ENCODE peak calls at places on chromosome 15, in nine cellular contexts. O is OCI-LY7, A is fibroblast of lung, I is upper lobe of right lung, Y is GM06990, S is kidney epithelial cell, N is cardiac muscle cell, H is heart right ventricle, Q is NB4. G is an unnamed sample.

GRCh38 chr15:36591534-36592411 is 12.3 kb downstream of the CDIN1 start:
- DNase-seq in O (no peak), A (peak), I (no peak), Y (no peak), S (no peak), N (no peak), H (no peak), Q (no peak), G (no peak)

GRCh38 chr15:58285921-58286278 is 145.9 kb upstream of the LIPC start:
- DNase-seq in O (no peak), A (no peak), I (no peak), Y (no peak), S (no peak), N (no peak), H (no peak), Q (no peak), G (no peak)

GRCh38 chr15:40094156-40094555 is 14.5 kb downstream of the BMF start:
- DNase-seq in O (no peak), A (no peak), I (peak), Y (no peak), S (no peak), N (no peak), H (no peak), Q (no peak), G (no peak)

GRCh38 chr15:75661779-75662140 is 14.0 kb downstream of the SNX33 start:
- DNase-seq in O (no peak), A (no peak), I (no peak), Y (no peak), S (no peak), N (no peak), H (no peak), Q (no peak), G (no peak)

GRCh38 chr15:78991476-78991875 is 46.6 kb upstream of the CTSH start:
- DNase-seq in O (no peak), A (peak), I (no peak), Y (no peak), S (no peak), N (no peak), H (no peak), Q (no peak), G (no peak)

GRCh38 chr15:74988007-74988800 is 7.2 kb upstream of the SCAMP5 start:
- DNase-seq in O (peak), A (peak), I (no peak), Y (no peak), S (no peak), N (peak), H (no peak), Q (peak), G (no peak)

GRCh38 chr15:33086500-33087141 is 107.9 kb downstream of the FMN1 start:
- DNase-seq in O (peak), A (peak), I (no peak), Y (no peak), S (no peak), N (peak), H (no peak), Q (peak), G (no peak)

GRCh38 chr15:45097466-45097865 is 16.5 kb downstream of the DUOX2 start:
- DNase-seq in O (no peak), A (no peak), I (peak), Y (no peak), S (no peak), N (no peak), H (no peak), Q (no peak), G (no peak)

GRCh38 chr15:54859982-54860381 is 336.8 kb downstream of the RSL24D1 start:
- DNase-seq in O (no peak), A (no peak), I (no peak), Y (no peak), S (no peak), N (no peak), H (no peak), Q (no peak), G (no peak)

GRCh38 chr15:41546846-41547786 is 3.1 kb upstream of the RPAP1 start:
- DNase-seq in O (no peak), A (peak), I (no peak), Y (no peak), S (no peak), N (no peak), H (no peak), Q (no peak), G (no peak)

GRCh38 chr15:70492240-70493177 is 270.8 kb downstream of the UACA start:
- DNase-seq in O (peak), A (peak), I (peak), Y (peak), S (peak), N (no peak), H (peak), Q (peak), G (peak)

GRCh38 chr15:67173786-67174185 is 80.7 kb downstream of the AAGAB start:
- DNase-seq in O (no peak), A (no peak), I (peak), Y (no peak), S (no peak), N (no peak), H (no peak), Q (no peak), G (no peak)

GRCh38 chr15:28129261-28129848 is 30.2 kb upstream of the OCA2 start:
- DNase-seq in O (no peak), A (no peak), I (no peak), Y (no peak), S (no peak), N (no peak), H (no peak), Q (no peak), G (no peak)

GRCh38 chr15:93862791-93863190 is 368.6 kb upstream of the MCTP2 start:
- DNase-seq in O (no peak), A (no peak), I (no peak), Y (no peak), S (no peak), N (no peak), H (no peak), Q (peak), G (no peak)

DNA sequence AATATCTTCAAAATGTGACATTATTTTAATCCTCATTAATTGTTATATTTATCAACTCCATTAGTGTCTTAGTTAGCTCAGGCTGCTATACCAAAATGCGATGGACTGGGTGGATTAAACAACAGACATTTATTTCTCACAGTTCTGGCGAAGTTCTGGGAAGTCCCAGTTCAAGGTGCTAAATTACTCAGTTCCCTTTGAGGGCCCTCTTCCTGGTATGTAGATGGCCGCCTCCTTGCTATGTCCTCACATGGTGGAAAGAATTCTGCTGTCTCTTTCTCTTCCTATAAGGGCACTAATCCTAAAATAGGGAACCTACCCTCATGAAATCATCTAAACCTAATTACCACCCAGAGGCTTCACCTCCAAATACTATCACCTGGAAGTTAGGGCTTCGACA is 38.8 kb upstream of the DUT start:
- DNase-seq in O (no peak), A (no peak), I (no peak), Y (no peak), S (no peak), N (no peak), H (no peak), Q (no peak), G (no peak)
- TF ChIP-seq CTCF in O (no peak), A (no peak), I (no peak), Y (no peak), S (no peak), N (no peak), H (no peak), Q (no peak), G (no peak)

GRCh38 chr15:63891079-63891762 is 57.5 kb upstream of the HERC1 start:
- DNase-seq in O (peak), A (peak), I (peak), Y (peak), S (no peak), N (peak), H (peak), Q (peak), G (no peak)

GRCh38 chr15:63889831-63890230 is 56.1 kb upstream of the HERC1 start:
- DNase-seq in O (no peak), A (no peak), I (peak), Y (no peak), S (no peak), N (no peak), H (no peak), Q (no peak), G (no peak)

GRCh38 chr15:63892794-63893441 is 59.2 kb upstream of the HERC1 start:
- DNase-seq in O (no peak), A (no peak), I (peak), Y (peak), S (no peak), N (no peak), H (no peak), Q (peak), G (no peak)

GRCh38 chr15:63890617-63891016 is 56.9 kb upstream of the HERC1 start:
- DNase-seq in O (no peak), A (no peak), I (no peak), Y (no peak), S (no peak), N (no peak), H (no peak), Q (no peak), G (no peak)

DNA sequence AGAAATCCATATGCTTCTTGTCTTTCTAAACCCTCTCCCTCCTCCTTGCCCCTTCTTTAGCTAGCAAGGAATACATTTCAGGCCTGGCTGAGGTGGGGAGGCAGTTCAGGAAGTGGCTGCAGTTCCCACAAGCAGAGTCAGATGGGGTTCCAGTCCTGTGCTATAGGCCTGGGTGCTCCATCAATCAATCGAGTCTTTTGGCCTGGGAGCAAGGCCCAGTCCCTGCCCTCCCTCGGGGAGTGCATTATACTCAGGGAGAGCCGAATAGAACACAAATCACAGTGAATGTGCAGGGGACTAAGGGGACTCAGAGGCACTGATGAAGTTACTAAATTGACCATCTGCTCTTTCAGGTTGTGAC is 58.0 kb upstream of the HERC1 start:
- DNase-seq in O (no peak), A (no peak), I (peak), Y (no peak), S (no peak), N (no peak), H (no peak), Q (peak), G (no peak)
- H3K4me3 ChIP-seq in O (no peak), A (no peak), I (no peak), Y (no peak), S (no peak), N (no peak), H (no peak), Q (no peak), G (no peak)

GRCh38 chr15:85498471-85498870 is 118.1 kb downstream of the AKAP13 start:
- DNase-seq in O (no peak), A (no peak), I (no peak), Y (no peak), S (no peak), N (no peak), H (no peak), Q (no peak), G (no peak)
- TF ChIP-seq CTCF in O (no peak), A (no peak), I (no peak), Y (no peak), S (no peak), N (no peak), H (no peak), Q (no peak), G (no peak)

GRCh38 chr15:88255109-88255495 is 1.4 kb downstream of the NTRK3 start:
- DNase-seq in O (no peak), A (no peak), I (peak), Y (no peak), S (no peak), N (no peak), H (no peak), Q (no peak), G (no peak)
- H3K4me3 ChIP-seq in O (no peak), A (no peak), I (peak), Y (no peak), S (no peak), N (peak), H (peak), Q (no peak), G (no peak)